ENCODE peak calls at places on chromosome 17, in six cellular contexts. C is GM12878, O is K562, P is HepG2, Q is H1, I is GM12892. F is an unnamed sample.

GRCh38 chr17:77577491-77577890 is 381.0 kb upstream of the TNRC6C start:
- DNase-seq in P (no peak), Q (no peak), C (no peak), I (no peak), O (no peak), F (no peak)

GRCh38 chr17:59067340-59067739 is 39.3 kb downstream of the TRIM37 start:
- DNase-seq in C (no peak), I (no peak), Q (no peak), P (no peak), O (no peak), F (no peak)

GRCh38 chr17:40179923-40180659 is 2.8 kb downstream of the RAPGEFL1 start:
- DNase-seq in C (no peak), Q (no peak), P (no peak), O (no peak), I (no peak), F (no peak)

GRCh38 chr17:17079761-17080160 is 37.5 kb downstream of the MPRIP start:
- DNase-seq in Q (no peak), I (no peak), C (no peak), O (no peak), P (no peak), F (no peak)

GRCh38 chr17:31310877-31311276 is 3.0 kb downstream of the EVI2B start:
- DNase-seq in I (no peak), C (no peak), Q (no peak), P (no peak), O (no peak), F (no peak)

GRCh38 chr17:79669861-79670260 is 59.0 kb upstream of the RBFOX3 start:
- DNase-seq in P (no peak), C (no peak), I (no peak), O (no peak), Q (no peak), F (no peak)

GRCh38 chr17:39080416-39081179 is 70.8 kb downstream of the PLXDC1 start:
- DNase-seq in Q (no peak), C (no peak), P (no peak), I (no peak), O (no peak), F (no peak)

GRCh38 chr17:29084476-29085148 is 41.7 kb downstream of the PIPOX start:
- DNase-seq in Q (no peak), O (no peak), P (no peak), I (no peak), C (no peak), F (no peak)

GRCh38 chr17:83103200-83103937 is 24.0 kb downstream of the METRNL start:
- DNase-seq in I (no peak), C (no peak), Q (no peak), P (no peak), O (peak), F (no peak)

GRCh38 chr17:57203076-57203475 is 53.2 kb upstream of the MSI2 start:
- DNase-seq in I (no peak), C (no peak), O (no peak), Q (no peak), P (no peak), F (no peak)

GRCh38 chr17:43135454-43135819 is 10.3 kb upstream of the BRCA1 start:
- DNase-seq in P (no peak), C (no peak), Q (no peak), O (no peak), I (no peak), F (no peak)

GRCh38 chr17:66492500-66493123 is 190.2 kb downstream of the PRKCA start:
- DNase-seq in C (no peak), O (no peak), I (no peak), P (no peak), Q (no peak), F (no peak)

GRCh38 chr17:691423-691822 is 23.2 kb downstream of the VPS53 start:
- DNase-seq in Q (no peak), C (no peak), P (no peak), I (no peak), O (no peak), F (no peak)

GRCh38 chr17:50935201-50936124 is 69.3 kb upstream of the TOB1 start:
- DNase-seq in O (no peak), I (no peak), C (no peak), Q (no peak), P (peak), F (no peak)

GRCh38 chr17:58492238-58493121 is 4.3 kb upstream of the HSF5 start:
- DNase-seq in P (no peak), O (peak), I (no peak), C (no peak), Q (no peak), F (no peak)

GRCh38 chr17:70190959-70191805 is 21.9 kb downstream of the KCNJ2 start:
- DNase-seq in O (no peak), Q (no peak), I (no peak), C (no peak), P (no peak), F (no peak)

GRCh38 chr17:37791434-37791833 is 46.6 kb upstream of the HNF1B start:
- DNase-seq in I (peak), P (peak), Q (no peak), O (peak), C (no peak), F (peak)

GRCh38 chr17:31673076-31673475 is 186.0 kb downstream of the COPRS start:
- DNase-seq in P (no peak), C (no peak), O (no peak), Q (no peak), I (no peak), F (no peak)

GRCh38 chr17:4708436-4708835 is 2.0 kb upstream of the ARRB2 start:
- DNase-seq in P (peak), Q (no peak), O (no peak), C (no peak), I (no peak), F (no peak)

GRCh38 chr17:79919164-79919585 is 79.9 kb upstream of the CBX4 start:
- DNase-seq in O (no peak), C (no peak), Q (no peak), P (no peak), I (no peak), F (no peak)

GRCh38 chr17:65753348-65753747 is 191.9 kb upstream of the AXIN2 start:
- DNase-seq in Q (no peak), P (no peak), I (no peak), C (no peak), O (no peak), F (no peak)

GRCh38 chr17:83199500-83200201 is 120.2 kb downstream of the METRNL start:
- DNase-seq in C (no peak), I (no peak), P (no peak), O (no peak), Q (no peak), F (no peak)

GRCh38 chr17:31275126-31275525 is 21.9 kb downstream of the OMG start:
- DNase-seq in O (no peak), C (no peak), Q (no peak), P (no peak), I (no peak), F (no peak)

GRCh38 chr17:1169471-1169908 is 10.3 kb downstream of the ABR start:
- DNase-seq in O (no peak), P (no peak), C (no peak), I (no peak), Q (no peak), F (no peak)

GRCh38 chr17:40070644-40070894 is 7.8 kb downstream of the THRA start:
- DNase-seq in Q (no peak), P (no peak), C (no peak), O (no peak), I (no peak), F (no peak)

GRCh38 chr17:38871247-38871991 is 1.6 kb downstream of the LASP1 start:
- DNase-seq in O (peak), C (peak), Q (no peak), I (no peak), P (peak), F (no peak)

GRCh38 chr17:43449470-43450202 is 34.1 kb upstream of the DHX8 start:
- DNase-seq in I (no peak), P (peak), Q (no peak), C (no peak), O (no peak), F (no peak)

GRCh38 chr17:7011942-7012254 is 526 bp upstream of the RNASEK start:
- DNase-seq in O (no peak), I (no peak), Q (no peak), C (no peak), P (no peak), F (no peak)

GRCh38 chr17:6796887-6797490 is 21.0 kb downstream of the FBXO39 start:
- DNase-seq in P (no peak), I (no peak), O (no peak), Q (no peak), C (no peak), F (no peak)

GRCh38 chr17:72498671-72499210 is 377.9 kb downstream of the SOX9 start:
- DNase-seq in O (no peak), P (no peak), Q (no peak), I (no peak), C (no peak), F (no peak)

GRCh38 chr17:1200440-1200839 is 20.7 kb upstream of the ABR start:
- DNase-seq in P (no peak), I (no peak), Q (no peak), C (no peak), O (no peak), F (no peak)

GRCh38 chr17:78019367-78019975 is 61.0 kb downstream of the TNRC6C start:
- DNase-seq in C (peak), I (no peak), P (peak), O (peak), Q (no peak), F (no peak)

GRCh38 chr17:2172447-2172938 is 117.6 kb downstream of the HIC1 start:
- DNase-seq in I (no peak), Q (no peak), C (no peak), O (no peak), P (no peak), F (no peak)

GRCh38 chr17:82399601-82400101 is 18.5 kb upstream of the HEXD start:
- DNase-seq in C (no peak), O (no peak), Q (no peak), P (no peak), I (no peak), F (no peak)

GRCh38 chr17:83183951-83184506 is 104.6 kb downstream of the METRNL start:
- DNase-seq in I (no peak), C (no peak), Q (no peak), O (no peak), P (no peak), F (no peak)

GRCh38 chr17:76687278-76688164 is 23.2 kb downstream of the MXRA7 start:
- DNase-seq in I (no peak), C (no peak), P (no peak), Q (no peak), O (peak), F (no peak)

GRCh38 chr17:45703806-45704205 is 80.3 kb upstream of the CRHR1 start:
- DNase-seq in I (no peak), P (no peak), O (no peak), Q (no peak), C (no peak), F (no peak)

GRCh38 chr17:58250344-58251011 is 12.1 kb downstream of the LPO start:
- DNase-seq in I (no peak), P (peak), Q (no peak), C (no peak), O (no peak), F (no peak)

GRCh38 chr17:35265071-35265470 is 22.2 kb downstream of the SLFN5 start:
- DNase-seq in C (no peak), O (no peak), I (no peak), Q (no peak), P (no peak), F (no peak)

GRCh38 chr17:5473906-5474305 is 5.1 kb upstream of the DHX33 start:
- DNase-seq in C (no peak), Q (no peak), I (no peak), P (no peak), O (no peak), F (no peak)

DNA sequence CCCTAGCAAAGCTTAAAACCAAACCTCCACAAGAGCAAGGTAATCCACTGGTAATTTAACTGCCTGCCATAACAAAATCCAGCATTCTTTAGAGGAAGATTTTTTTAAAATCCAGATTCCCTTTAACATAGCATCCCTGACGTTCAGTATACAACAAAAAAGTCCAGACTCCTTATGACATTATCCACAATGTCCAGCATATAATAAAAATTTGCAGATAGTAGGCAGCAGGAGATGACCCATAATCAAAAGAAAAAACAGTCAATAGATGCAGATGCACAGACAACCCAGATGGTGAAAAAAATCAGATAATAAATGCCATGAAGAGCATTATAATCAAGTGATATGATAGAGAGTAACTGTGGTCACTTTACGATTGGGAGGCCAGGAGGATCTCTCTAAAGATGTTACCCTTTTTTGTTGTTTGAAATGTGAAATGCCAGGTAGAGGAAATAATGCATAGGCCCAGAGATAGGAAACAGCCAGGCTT is 33.2 kb downstream of the MRC2 start:
- DNase-seq in I (no peak), O (no peak), Q (no peak), C (no peak), P (no peak), F (no peak)
- TF ChIP-seq POLR2A in I (no peak), O (no peak), Q (no peak), C (no peak), P (no peak), F (no peak)

GRCh38 chr17:18917506-18918032 is 34.4 kb upstream of the SLC5A10 start:
- DNase-seq in I (no peak), P (no peak), Q (no peak), O (peak), C (no peak), F (no peak)
- TF ChIP-seq POLR2AphosphoS5 in I (no peak), P (no peak), Q (no peak), O (no peak), C (no peak), F (no peak)

GRCh38 chr17:41516828-41517283 is 1.8 kb downstream of the KRT15 start:
- DNase-seq in Q (no peak), O (no peak), P (no peak), I (no peak), C (no peak), F (no peak)
- TF ChIP-seq TAF1 in Q (no peak), O (no peak), P (no peak), I (no peak), C (no peak), F (no peak)

GRCh38 chr17:55432358-55433028 is 10.9 kb upstream of the MMD start:
- DNase-seq in I (no peak), Q (no peak), O (no peak), P (no peak), C (no peak), F (no peak)

GRCh38 chr17:55435408-55435807 is 13.8 kb upstream of the MMD start:
- DNase-seq in O (no peak), Q (no peak), P (no peak), I (no peak), C (no peak), F (no peak)

GRCh38 chr17:55434721-55435120 is 13.1 kb upstream of the MMD start:
- DNase-seq in I (no peak), P (no peak), O (no peak), Q (no peak), C (no peak), F (no peak)

GRCh38 chr17:55433029-55433628 is 11.5 kb upstream of the MMD start:
- DNase-seq in P (peak), I (no peak), C (no peak), Q (no peak), O (no peak), F (no peak)

DNA sequence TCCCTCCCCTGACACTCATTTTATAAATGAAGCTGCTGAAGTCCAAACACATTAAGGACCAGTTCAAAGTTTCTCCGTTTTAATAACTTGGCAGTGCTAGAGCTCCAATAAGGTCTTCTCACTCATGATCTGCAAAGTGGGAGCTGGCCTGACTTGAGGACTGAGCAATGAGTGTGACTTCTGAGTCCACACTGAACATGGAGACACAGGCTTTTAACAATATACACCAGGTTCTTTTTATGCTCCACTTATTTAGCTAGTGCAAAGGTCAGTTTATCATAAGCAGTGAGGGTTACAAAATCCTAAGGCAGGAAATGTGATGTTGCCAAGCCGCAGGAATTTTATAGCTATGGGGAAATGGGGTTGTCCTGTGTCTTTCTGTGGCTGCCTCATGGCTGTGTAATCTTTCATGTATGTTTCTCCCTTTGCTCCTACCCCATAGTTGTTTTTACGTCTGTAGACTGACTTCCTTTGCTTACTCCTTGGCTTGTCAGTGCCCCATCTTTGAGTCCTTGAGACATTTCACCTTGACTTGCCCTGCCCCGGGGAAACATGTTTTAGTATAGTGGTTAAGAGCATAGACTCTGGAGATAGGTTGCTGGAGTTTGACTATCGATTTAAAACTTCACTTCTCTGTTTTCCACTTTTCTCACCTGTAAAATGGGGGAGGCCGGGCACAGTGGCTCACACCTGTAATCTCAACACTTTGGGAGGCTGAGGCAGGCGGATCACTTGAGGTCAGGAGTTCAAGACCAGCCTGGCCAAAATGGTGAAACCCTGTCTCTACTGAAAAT is 12.2 kb upstream of the MMD start:
- DNase-seq in P (peak), I (no peak), Q (no peak), C (no peak), O (no peak), F (no peak)
- TF ChIP-seq POLR2A in P (peak), I (no peak), Q (no peak), C (no peak), O (no peak), F (no peak)

GRCh38 chr17:9837551-9838471 is 12.1 kb downstream of the GLP2R start:
- DNase-seq in O (no peak), C (no peak), Q (no peak), P (no peak), I (no peak), F (no peak)
- TF ChIP-seq POLR2AphosphoS5 in O (no peak), C (no peak), Q (no peak), P (no peak), I (no peak), F (no peak)

DNA sequence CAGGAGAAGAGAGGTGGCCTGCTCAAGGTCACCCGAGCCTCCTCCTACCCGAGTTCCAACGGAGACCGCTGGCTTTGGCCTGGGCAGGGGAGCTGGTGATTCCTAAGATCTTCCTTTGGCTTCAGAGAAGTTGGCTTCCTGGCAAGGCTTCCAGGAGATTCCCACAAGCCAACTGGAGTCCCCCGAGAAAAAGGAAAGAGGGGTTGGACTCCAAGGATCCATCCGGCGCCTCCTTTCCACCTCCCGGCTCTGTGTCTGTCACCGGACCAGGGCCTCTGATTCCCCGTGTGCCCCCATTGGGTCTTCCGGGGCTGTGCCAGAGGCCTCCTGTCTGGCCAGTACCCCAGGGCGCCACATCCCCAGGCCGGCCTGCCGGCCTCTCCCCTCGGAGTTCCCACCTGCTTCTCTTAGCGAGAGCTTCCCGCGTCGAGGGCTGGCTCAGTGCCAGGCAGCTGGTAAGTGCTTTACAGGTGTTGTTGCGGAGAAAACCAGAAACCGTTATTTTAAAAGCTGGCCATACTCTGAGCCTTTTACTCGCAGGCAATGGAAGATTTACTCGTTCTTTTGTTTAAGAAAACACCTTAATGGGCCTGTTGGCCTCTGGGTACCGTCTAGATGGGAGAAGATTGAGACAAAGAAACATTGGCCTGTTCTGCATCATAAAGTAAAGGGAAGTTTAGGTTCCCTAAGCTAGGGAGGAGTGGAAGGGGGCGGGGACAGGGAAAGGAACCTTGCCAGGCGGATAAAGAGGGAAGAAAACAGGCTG is 258.4 kb upstream of the SDK2 start:
- DNase-seq in C (no peak), P (no peak), I (no peak), Q (no peak), O (no peak), F (no peak)
- TF ChIP-seq TAF1 in C (no peak), P (no peak), I (no peak), Q (no peak), O (no peak), F (no peak)

GRCh38 chr17:41521574-41522261 is 3.0 kb upstream of the KRT15 start:
- DNase-seq in C (no peak), O (peak), I (no peak), P (peak), Q (no peak), F (no peak)
- TF ChIP-seq POLR2A in C (no peak), O (no peak), I (no peak), P (no peak), Q (no peak), F (no peak)

GRCh38 chr17:48093341-48094045 is 7.8 kb downstream of the CBX1 start:
- DNase-seq in C (no peak), I (no peak), O (no peak), Q (no peak), P (no peak), F (no peak)
- TF ChIP-seq POLR2AphosphoS5 in C (no peak), I (no peak), O (no peak), Q (no peak), P (no peak), F (no peak)